ENCODE peak calls at places on chromosomes 2 and 18, in four cellular contexts. N is GM12878, A is HepG2, W is K562. G is an unnamed sample.

GRCh38 chr2:15673919-15674636 is 82.4 kb downstream of the DDX1 start:
- DNase-seq in W (no peak), N (no peak), A (peak), G (peak)

GRCh38 chr18:34871435-34871834 is 161.3 kb downstream of the DTNA start:
- DNase-seq in N (no peak), W (no peak), A (no peak), G (no peak)

GRCh38 chr2:24055750-24056149 is 6.2 kb downstream of the FKBP1B start:
- DNase-seq in A (no peak), N (no peak), W (no peak), G (no peak)

GRCh38 chr2:240296611-240297552 is 138.6 kb upstream of the GPC1 start:
- DNase-seq in N (no peak), A (no peak), W (no peak), G (no peak)

GRCh38 chr2:7900593-7900992 is 781.3 kb upstream of the ID2 start:
- DNase-seq in A (no peak), W (no peak), N (no peak), G (no peak)

GRCh38 chr2:27086090-27086721 is 366 bp upstream of the KHK start:
- DNase-seq in W (peak), A (peak), N (peak), G (peak)

GRCh38 chr2:68749345-68749744 is 14.7 kb downstream of the ARHGAP25 start:
- DNase-seq in A (no peak), W (no peak), N (no peak), G (no peak)

GRCh38 chr2:235142588-235142987 is 190.8 kb downstream of the SH3BP4 start:
- DNase-seq in W (no peak), N (no peak), A (peak), G (no peak)

GRCh38 chr2:159788218-159788617 is 9.8 kb downstream of the CD302 start:
- DNase-seq in N (no peak), W (no peak), A (no peak), G (no peak)

GRCh38 chr2:160433466-160434172 is 60.0 kb downstream of the RBMS1 start:
- DNase-seq in A (no peak), W (no peak), N (no peak), G (no peak)

GRCh38 chr2:121260370-121261154 is 24.4 kb downstream of the TFCP2L1 start:
- DNase-seq in W (no peak), A (no peak), N (no peak), G (no peak)

GRCh38 chr2:190169221-190170072 is 106.9 kb upstream of the MSTN start:
- DNase-seq in A (no peak), W (no peak), N (no peak), G (no peak)

GRCh38 chr2:232504438-232504837 is 15.8 kb upstream of the PRSS56 start:
- DNase-seq in N (no peak), A (no peak), W (no peak), G (no peak)

GRCh38 chr2:1871171-1871570 is 126.9 kb upstream of the PXDN start:
- DNase-seq in W (no peak), N (no peak), A (no peak), G (no peak)

GRCh38 chr2:23497063-23497462 is 112.1 kb downstream of the KLHL29 start:
- DNase-seq in A (no peak), W (no peak), N (no peak), G (peak)

GRCh38 chr2:216057688-216058193 is 23.9 kb downstream of the PECR start:
- DNase-seq in N (peak), W (no peak), A (no peak), G (no peak)

GRCh38 chr2:121065239-121065638 is 219.8 kb downstream of the TFCP2L1 start:
- DNase-seq in N (no peak), W (no peak), A (no peak), G (no peak)

GRCh38 chr2:171320208-171320621 is 113.6 kb downstream of the METTL8 start:
- DNase-seq in A (no peak), W (no peak), N (peak), G (no peak)

GRCh38 chr2:209495855-209496585 is 72.2 kb downstream of the MAP2 start:
- DNase-seq in N (no peak), W (no peak), A (peak), G (no peak)

GRCh38 chr2:86485103-86485502 is 43.9 kb downstream of the KDM3A start:
- DNase-seq in A (no peak), W (no peak), N (no peak), G (no peak)

GRCh38 chr2:144011098-144011497 is 508.8 kb downstream of the ZEB2 start:
- DNase-seq in A (no peak), W (no peak), N (no peak), G (no peak)

GRCh38 chr2:147711031-147711430 is 133.8 kb upstream of the ACVR2A start:
- DNase-seq in A (no peak), W (no peak), N (no peak), G (no peak)

GRCh38 chr18:52236134-52236533 is 103.9 kb upstream of the DCC start:
- DNase-seq in N (no peak), A (no peak), W (no peak), G (no peak)

GRCh38 chr2:147600223-147600622 is 244.6 kb upstream of the ACVR2A start:
- DNase-seq in W (no peak), A (no peak), N (no peak), G (no peak)

GRCh38 chr2:63438171-63438570 is 150.1 kb downstream of the WDPCP start:
- DNase-seq in N (no peak), A (no peak), W (no peak), G (no peak)
- TF ChIP-seq CREM in N (no peak), A (no peak), W (no peak), G (no peak)

DNA sequence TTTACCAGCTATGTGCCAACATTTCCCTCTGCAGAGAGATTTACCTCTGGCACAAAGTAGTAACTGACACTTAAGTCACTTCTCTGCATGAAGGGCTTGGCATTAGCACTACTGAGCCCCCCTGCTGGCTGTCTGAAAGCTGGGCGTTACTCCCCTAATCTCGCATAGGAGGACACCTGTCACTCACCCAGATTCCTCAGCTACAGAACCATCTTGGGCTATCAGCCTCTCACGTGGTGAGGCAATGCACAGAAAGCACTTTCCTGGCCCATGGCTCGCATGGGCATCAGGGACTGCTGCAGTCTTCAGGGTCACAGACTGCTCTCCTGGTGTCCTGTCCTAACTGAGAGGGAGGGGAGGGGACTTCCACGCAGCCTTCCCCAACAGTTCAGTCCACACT is 12.0 kb downstream of the SERPINE2 start:
- DNase-seq in A (no peak), N (no peak), W (no peak), G (peak)
- TF ChIP-seq NR2C2 in A (no peak), N (no peak), W (no peak), G (no peak)

GRCh38 chr18:69002233-69002632 is 204.4 kb downstream of the CCDC102B start:
- DNase-seq in A (peak), W (no peak), N (no peak), G (peak)
- TF ChIP-seq CTCF in A (no peak), W (no peak), N (peak), G (peak)

GRCh38 chr18:60846396-60846795 is 473.8 kb upstream of the MC4R start:
- DNase-seq in W (no peak), A (no peak), N (no peak), G (no peak)
- TF ChIP-seq CREM in W (no peak), A (no peak), N (no peak), G (no peak)

G was measured in WTC11.